ENCODE peak calls at places on chromosomes 3 and 15, in six cellular contexts. L is transverse colon, T is HepG2, A is cardiac septum, Q is PC-3, X is ecto neural progenitor cell. H is an unnamed sample.

GRCh38 chr3:12541625-12542024 is 3.7 kb downstream of the MKRN2OS start:
- DNase-seq in T (no peak), X (no peak), Q (no peak), A (no peak), L (no peak), H (no peak)

GRCh38 chr3:139292933-139293664 is 50.7 kb upstream of the MRPS22 start:
- DNase-seq in A (no peak), L (no peak), X (no peak), T (peak), Q (no peak), H (peak)

GRCh38 chr3:100603449-100603848 is 6.0 kb upstream of the ADGRG7 start:
- DNase-seq in A (no peak), L (no peak), Q (peak), T (peak), X (no peak), H (peak)

GRCh38 chr3:82163907-82164520 is 402.6 kb upstream of the GBE1 start:
- DNase-seq in X (no peak), L (no peak), T (no peak), A (no peak), Q (peak), H (peak)

GRCh38 chr3:48855681-48856447 is 8.2 kb upstream of the PRKAR2A start:
- DNase-seq in T (peak), A (peak), Q (no peak), X (no peak), L (peak), H (no peak)

GRCh38 chr3:126313166-126313565 is 44.0 kb downstream of the KLF15 start:
- DNase-seq in A (no peak), T (no peak), X (no peak), Q (no peak), L (no peak), H (no peak)

GRCh38 chr15:48481802-48482201 is 150.6 kb downstream of the DUT start:
- DNase-seq in T (no peak), X (no peak), L (no peak), Q (no peak), A (no peak), H (no peak)

GRCh38 chr15:43930079-43930478 is 103.3 kb downstream of the WDR76 start:
- DNase-seq in L (no peak), A (no peak), X (no peak), T (no peak), Q (no peak), H (no peak)

GRCh38 chr15:65970937-65971740 is 101.8 kb downstream of the RAB11A start:
- DNase-seq in X (no peak), L (no peak), A (no peak), Q (no peak), T (no peak), H (no peak)

GRCh38 chr3:36843065-36844051 is 79.0 kb upstream of the DCLK3 start:
- DNase-seq in Q (peak), T (peak), X (no peak), L (no peak), A (no peak), H (peak)